ENCODE peak calls at places on chromosome 15, in five cellular contexts. One of them, this sample, is unnamed.

GRCh38 chr15:48565560-48566482 is 79.7 kb downstream of the FBN1 start:
- DNase-seq in SK-N-SH: no peak
- DNase-seq in mesendoderm: no peak
- DNase-seq in CD4-positive, CD25-positive, alpha-beta regulatory T cell: no peak
- DNase-seq in CD8-positive, alpha-beta memory T cell: no peak
- DNase-seq in this sample: no peak

GRCh38 chr15:45199136-45199810 is 11.5 kb upstream of the SHF start:
- DNase-seq in SK-N-SH: no peak
- DNase-seq in mesendoderm: peak; percentile 52
- DNase-seq in CD4-positive, CD25-positive, alpha-beta regulatory T cell: peak; percentile 68
- DNase-seq in CD8-positive, alpha-beta memory T cell: no peak
- DNase-seq in this sample: peak; percentile 68

GRCh38 chr15:92925409-92925808 is 25.3 kb downstream of the CHD2 start:
- DNase-seq in SK-N-SH: no peak
- DNase-seq in mesendoderm: no peak
- DNase-seq in CD4-positive, CD25-positive, alpha-beta regulatory T cell: no peak
- DNase-seq in CD8-positive, alpha-beta memory T cell: no peak
- DNase-seq in this sample: no peak

GRCh38 chr15:63052128-63052826 is 9.7 kb downstream of the TPM1 start:
- DNase-seq in SK-N-SH: no peak
- DNase-seq in mesendoderm: peak; percentile 36
- DNase-seq in CD4-positive, CD25-positive, alpha-beta regulatory T cell: no peak
- DNase-seq in CD8-positive, alpha-beta memory T cell: no peak
- DNase-seq in this sample: no peak

GRCh38 chr15:49620174-49620573 is 444 bp downstream of the FAM227B start:
- DNase-seq in SK-N-SH: no peak
- DNase-seq in mesendoderm: no peak
- DNase-seq in CD4-positive, CD25-positive, alpha-beta regulatory T cell: no peak
- DNase-seq in CD8-positive, alpha-beta memory T cell: no peak
- DNase-seq in this sample: peak; percentile 18

GRCh38 chr15:31262901-31263671 is 63.5 kb upstream of the KLF13 start:
- DNase-seq in SK-N-SH: no peak
- DNase-seq in mesendoderm: no peak
- DNase-seq in CD4-positive, CD25-positive, alpha-beta regulatory T cell: peak; percentile 51
- DNase-seq in CD8-positive, alpha-beta memory T cell: no peak
- DNase-seq in this sample: peak; percentile 40

GRCh38 chr15:76078285-76078863 is 18.6 kb downstream of the TMEM266 start:
- DNase-seq in SK-N-SH: no peak
- DNase-seq in mesendoderm: no peak
- DNase-seq in CD4-positive, CD25-positive, alpha-beta regulatory T cell: no peak
- DNase-seq in CD8-positive, alpha-beta memory T cell: no peak
- DNase-seq in this sample: no peak

GRCh38 chr15:58864602-58865419 is 68.7 kb downstream of the SLTM start:
- DNase-seq in SK-N-SH: peak; percentile 27
- DNase-seq in mesendoderm: peak; percentile 65
- DNase-seq in CD4-positive, CD25-positive, alpha-beta regulatory T cell: peak; percentile 23
- DNase-seq in CD8-positive, alpha-beta memory T cell: no peak
- DNase-seq in this sample: peak; percentile 42

GRCh38 chr15:39589815-39590644 is 9.2 kb downstream of the THBS1 start:
- DNase-seq in SK-N-SH: no peak
- DNase-seq in mesendoderm: no peak
- DNase-seq in CD4-positive, CD25-positive, alpha-beta regulatory T cell: no peak
- DNase-seq in CD8-positive, alpha-beta memory T cell: no peak
- DNase-seq in this sample: no peak

GRCh38 chr15:86375733-86376132 is 296.1 kb downstream of the AGBL1 start:
- DNase-seq in SK-N-SH: no peak
- DNase-seq in mesendoderm: no peak
- DNase-seq in CD4-positive, CD25-positive, alpha-beta regulatory T cell: no peak
- DNase-seq in CD8-positive, alpha-beta memory T cell: no peak
- DNase-seq in this sample: no peak

GRCh38 chr15:59174846-59175831 is 31.5 kb upstream of the LDHAL6B start:
- DNase-seq in SK-N-SH: peak; percentile 64
- DNase-seq in mesendoderm: peak; percentile 73
- DNase-seq in CD4-positive, CD25-positive, alpha-beta regulatory T cell: peak; percentile 77
- DNase-seq in CD8-positive, alpha-beta memory T cell: no peak
- DNase-seq in this sample: peak; percentile 69

GRCh38 chr15:38102972-38103371 is 149.7 kb upstream of the SPRED1 start:
- DNase-seq in SK-N-SH: no peak
- DNase-seq in mesendoderm: no peak
- DNase-seq in CD4-positive, CD25-positive, alpha-beta regulatory T cell: no peak
- DNase-seq in CD8-positive, alpha-beta memory T cell: no peak
- DNase-seq in this sample: no peak

GRCh38 chr15:93033434-93034045 is 55.5 kb downstream of the RGMA start:
- DNase-seq in SK-N-SH: peak; percentile 19
- DNase-seq in mesendoderm: no peak
- DNase-seq in CD4-positive, CD25-positive, alpha-beta regulatory T cell: no peak
- DNase-seq in CD8-positive, alpha-beta memory T cell: no peak
- DNase-seq in this sample: no peak

GRCh38 chr15:77370580-77370979 is 49.3 kb downstream of the PEAK1 start:
- DNase-seq in SK-N-SH: no peak
- DNase-seq in mesendoderm: no peak
- DNase-seq in CD4-positive, CD25-positive, alpha-beta regulatory T cell: no peak
- DNase-seq in CD8-positive, alpha-beta memory T cell: no peak
- DNase-seq in this sample: no peak

GRCh38 chr15:69400850-69401249 is 13.3 kb upstream of the KIF23 start:
- DNase-seq in SK-N-SH: no peak
- DNase-seq in mesendoderm: peak; percentile 73
- DNase-seq in CD4-positive, CD25-positive, alpha-beta regulatory T cell: no peak
- DNase-seq in CD8-positive, alpha-beta memory T cell: no peak
- DNase-seq in this sample: no peak

GRCh38 chr15:84749111-84749991 is 959 bp downstream of the ZNF592 start:
- DNase-seq in SK-N-SH: peak; percentile 78
- DNase-seq in mesendoderm: peak; percentile 49
- DNase-seq in CD4-positive, CD25-positive, alpha-beta regulatory T cell: peak; percentile 82
- DNase-seq in CD8-positive, alpha-beta memory T cell: peak; percentile 29
- DNase-seq in this sample: peak; percentile 47

GRCh38 chr15:98868564-98868963 is 139.0 kb downstream of the PGPEP1L start:
- DNase-seq in SK-N-SH: no peak
- DNase-seq in mesendoderm: peak; percentile 46
- DNase-seq in CD4-positive, CD25-positive, alpha-beta regulatory T cell: no peak
- DNase-seq in CD8-positive, alpha-beta memory T cell: no peak
- DNase-seq in this sample: no peak

GRCh38 chr15:91853501-91853967 is at the start of gene SLCO3A1:
- DNase-seq in SK-N-SH: peak; percentile 91
- DNase-seq in mesendoderm: peak; percentile 63
- DNase-seq in CD4-positive, CD25-positive, alpha-beta regulatory T cell: peak; percentile 75
- DNase-seq in CD8-positive, alpha-beta memory T cell: peak; percentile 67
- DNase-seq in this sample: peak; percentile 75

GRCh38 chr15:74245342-74245931 is 9.3 kb downstream of the CCDC33 start:
- DNase-seq in SK-N-SH: peak; percentile 94
- DNase-seq in mesendoderm: peak; percentile 86
- DNase-seq in CD4-positive, CD25-positive, alpha-beta regulatory T cell: peak; percentile 31
- DNase-seq in CD8-positive, alpha-beta memory T cell: no peak
- DNase-seq in this sample: no peak

GRCh38 chr15:33278816-33279612 is 31.8 kb upstream of the RYR3 start:
- DNase-seq in SK-N-SH: no peak
- DNase-seq in mesendoderm: peak; percentile 94
- DNase-seq in CD4-positive, CD25-positive, alpha-beta regulatory T cell: no peak
- DNase-seq in CD8-positive, alpha-beta memory T cell: no peak
- DNase-seq in this sample: no peak

GRCh38 chr15:98856540-98856907 is 151.1 kb downstream of the PGPEP1L start:
- DNase-seq in SK-N-SH: no peak
- DNase-seq in mesendoderm: no peak
- DNase-seq in CD4-positive, CD25-positive, alpha-beta regulatory T cell: no peak
- DNase-seq in CD8-positive, alpha-beta memory T cell: no peak
- DNase-seq in this sample: no peak

GRCh38 chr15:66595937-66596545 is 30.2 kb upstream of the LCTL start:
- DNase-seq in SK-N-SH: no peak
- DNase-seq in mesendoderm: no peak
- DNase-seq in CD4-positive, CD25-positive, alpha-beta regulatory T cell: no peak
- DNase-seq in CD8-positive, alpha-beta memory T cell: no peak
- DNase-seq in this sample: no peak

GRCh38 chr15:72852268-72852667 is 68.7 kb upstream of the ADPGK start:
- DNase-seq in SK-N-SH: no peak
- DNase-seq in mesendoderm: no peak
- DNase-seq in CD4-positive, CD25-positive, alpha-beta regulatory T cell: no peak
- DNase-seq in CD8-positive, alpha-beta memory T cell: no peak
- DNase-seq in this sample: no peak

GRCh38 chr15:99564221-99565030 is 1.4 kb upstream of the MEF2A start:
- DNase-seq in SK-N-SH: no peak
- DNase-seq in mesendoderm: peak; percentile 53
- DNase-seq in CD4-positive, CD25-positive, alpha-beta regulatory T cell: no peak
- DNase-seq in CD8-positive, alpha-beta memory T cell: no peak
- DNase-seq in this sample: peak; percentile 32

GRCh38 chr15:61655881-61656280 is 404.4 kb downstream of the VPS13C start:
- DNase-seq in SK-N-SH: no peak
- DNase-seq in mesendoderm: no peak
- DNase-seq in CD4-positive, CD25-positive, alpha-beta regulatory T cell: no peak
- DNase-seq in CD8-positive, alpha-beta memory T cell: no peak
- DNase-seq in this sample: no peak

GRCh38 chr15:61654918-61655317 is 405.3 kb downstream of the VPS13C start:
- DNase-seq in SK-N-SH: no peak
- DNase-seq in mesendoderm: peak; percentile 32
- DNase-seq in CD4-positive, CD25-positive, alpha-beta regulatory T cell: no peak
- DNase-seq in CD8-positive, alpha-beta memory T cell: no peak
- DNase-seq in this sample: no peak

GRCh38 chr15:61656391-61656790 is 403.9 kb downstream of the VPS13C start:
- DNase-seq in SK-N-SH: no peak
- DNase-seq in mesendoderm: no peak
- DNase-seq in CD4-positive, CD25-positive, alpha-beta regulatory T cell: no peak
- DNase-seq in CD8-positive, alpha-beta memory T cell: no peak
- DNase-seq in this sample: no peak

GRCh38 chr15:61659571-61660190 is 400.6 kb downstream of the VPS13C start:
- DNase-seq in SK-N-SH: no peak
- DNase-seq in mesendoderm: no peak
- DNase-seq in CD4-positive, CD25-positive, alpha-beta regulatory T cell: no peak
- DNase-seq in CD8-positive, alpha-beta memory T cell: no peak
- DNase-seq in this sample: no peak

DNA sequence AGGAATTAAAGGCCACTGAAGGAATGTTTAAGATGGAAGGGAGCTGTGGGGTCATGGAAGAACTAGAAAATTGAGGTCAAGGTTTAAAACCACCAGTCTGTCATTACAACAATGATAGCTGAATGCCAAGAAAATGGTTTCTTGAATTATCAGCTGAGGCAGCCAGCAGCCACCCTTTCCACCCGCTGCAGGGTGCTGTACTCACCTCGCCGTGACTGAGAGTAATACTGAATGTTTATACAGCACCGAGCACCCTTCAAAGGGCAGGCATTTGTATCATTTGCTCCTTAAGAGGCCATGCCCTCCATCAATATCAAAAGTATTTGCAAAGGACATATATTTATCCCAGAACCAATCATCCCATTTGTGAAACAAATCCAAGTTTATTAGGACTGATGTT is 402.8 kb downstream of the VPS13C start:
- DNase-seq in SK-N-SH: no peak
- DNase-seq in mesendoderm: no peak
- DNase-seq in CD4-positive, CD25-positive, alpha-beta regulatory T cell: no peak
- DNase-seq in CD8-positive, alpha-beta memory T cell: no peak
- DNase-seq in this sample: no peak
- H3K27ac ChIP-seq in SK-N-SH: no peak overlapping the region
- H3K27ac ChIP-seq in mesendoderm: no peak overlapping the region
- H3K27ac ChIP-seq in CD4-positive, CD25-positive, alpha-beta regulatory T cell: no peak overlapping the region
- H3K27ac ChIP-seq in CD8-positive, alpha-beta memory T cell: no peak overlapping the region
- H3K27ac ChIP-seq in this sample: no peak overlapping the region

GRCh38 chr15:83285284-83285978 is 967 bp upstream of the BNC1 start:
- DNase-seq in SK-N-SH: no peak
- DNase-seq in mesendoderm: peak; percentile 21
- DNase-seq in CD4-positive, CD25-positive, alpha-beta regulatory T cell: no peak
- DNase-seq in CD8-positive, alpha-beta memory T cell: no peak
- DNase-seq in this sample: no peak

GRCh38 chr15:83283813-83284562 is 476 bp downstream of the BNC1 start:
- DNase-seq in SK-N-SH: peak; percentile 52
- DNase-seq in mesendoderm: peak; percentile 13
- DNase-seq in CD4-positive, CD25-positive, alpha-beta regulatory T cell: no peak
- DNase-seq in CD8-positive, alpha-beta memory T cell: no peak
- DNase-seq in this sample: no peak

GRCh38 chr15:83285979-83286553 is 1.6 kb upstream of the BNC1 start:
- DNase-seq in SK-N-SH: no peak
- DNase-seq in mesendoderm: peak; percentile 95
- DNase-seq in CD4-positive, CD25-positive, alpha-beta regulatory T cell: no peak
- DNase-seq in CD8-positive, alpha-beta memory T cell: no peak
- DNase-seq in this sample: no peak

GRCh38 chr15:83282859-83283812 is 1.3 kb downstream of the BNC1 start:
- DNase-seq in SK-N-SH: peak; percentile 59
- DNase-seq in mesendoderm: peak; percentile 66
- DNase-seq in CD4-positive, CD25-positive, alpha-beta regulatory T cell: no peak
- DNase-seq in CD8-positive, alpha-beta memory T cell: no peak
- DNase-seq in this sample: no peak

GRCh38 chr15:83284563-83285283 is at the start of gene BNC1:
- DNase-seq in SK-N-SH: no peak
- DNase-seq in mesendoderm: peak; percentile 52
- DNase-seq in CD4-positive, CD25-positive, alpha-beta regulatory T cell: no peak
- DNase-seq in CD8-positive, alpha-beta memory T cell: no peak
- DNase-seq in this sample: no peak
- H3K4me1 ChIP-seq in SK-N-SH: peaks cover 7% of the 10 kb centered on the region
- H3K4me1 ChIP-seq in mesendoderm: no peaks in the 10 kb centered on the region
- H3K4me1 ChIP-seq in CD4-positive, CD25-positive, alpha-beta regulatory T cell: no peaks in the 10 kb centered on the region
- H3K4me1 ChIP-seq in CD8-positive, alpha-beta memory T cell: no peaks in the 10 kb centered on the region
- H3K4me1 ChIP-seq in this sample: no peaks in the 10 kb centered on the region

GRCh38 chr15:67849538-67849937 is 9.7 kb upstream of the RNU6-1 start:
- DNase-seq in SK-N-SH: no peak
- DNase-seq in mesendoderm: no peak
- DNase-seq in CD4-positive, CD25-positive, alpha-beta regulatory T cell: no peak
- DNase-seq in CD8-positive, alpha-beta memory T cell: no peak
- DNase-seq in this sample: no peak

GRCh38 chr15:67852433-67852832 is 12.6 kb upstream of the RNU6-1 start:
- DNase-seq in SK-N-SH: no peak
- DNase-seq in mesendoderm: no peak
- DNase-seq in CD4-positive, CD25-positive, alpha-beta regulatory T cell: no peak
- DNase-seq in CD8-positive, alpha-beta memory T cell: no peak
- DNase-seq in this sample: no peak

GRCh38 chr15:67850336-67850735 is 10.5 kb upstream of the RNU6-1 start:
- DNase-seq in SK-N-SH: no peak
- DNase-seq in mesendoderm: no peak
- DNase-seq in CD4-positive, CD25-positive, alpha-beta regulatory T cell: no peak
- DNase-seq in CD8-positive, alpha-beta memory T cell: no peak
- DNase-seq in this sample: no peak

GRCh38 chr15:67853454-67853853 is 13.6 kb upstream of the RNU6-1 start:
- DNase-seq in SK-N-SH: no peak
- DNase-seq in mesendoderm: no peak
- DNase-seq in CD4-positive, CD25-positive, alpha-beta regulatory T cell: no peak
- DNase-seq in CD8-positive, alpha-beta memory T cell: no peak
- DNase-seq in this sample: no peak

DNA sequence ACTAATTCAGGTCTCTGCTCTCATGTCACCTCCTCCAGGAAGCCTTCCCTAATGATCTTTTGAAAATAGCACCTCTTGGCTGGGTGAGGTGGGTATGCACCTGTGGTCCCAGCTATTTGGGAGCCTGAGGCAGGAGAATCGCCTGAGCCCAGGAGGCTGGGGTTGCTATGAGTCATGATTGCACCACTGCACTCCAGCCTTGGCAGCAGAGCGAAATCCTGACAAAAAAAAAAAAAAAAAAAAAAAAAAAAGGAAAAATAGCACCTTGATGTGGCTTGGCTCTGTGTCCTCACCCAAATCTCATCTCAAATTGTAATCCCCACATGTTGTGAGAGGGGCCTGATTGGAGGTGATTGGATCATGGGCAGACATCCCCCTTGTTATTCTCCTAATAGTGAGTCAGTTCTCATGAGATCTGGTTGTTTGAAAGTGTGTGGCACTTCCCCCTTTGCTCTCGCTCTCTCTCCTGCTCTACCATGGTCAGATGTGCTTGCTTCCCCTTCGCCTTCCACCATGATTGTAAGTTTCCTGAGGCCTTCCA is 11.2 kb upstream of the RNU6-1 start:
- DNase-seq in SK-N-SH: no peak
- DNase-seq in mesendoderm: no peak
- DNase-seq in CD4-positive, CD25-positive, alpha-beta regulatory T cell: no peak
- DNase-seq in CD8-positive, alpha-beta memory T cell: no peak
- DNase-seq in this sample: no peak
- H3K27ac ChIP-seq in SK-N-SH: no peak overlapping the region
- H3K27ac ChIP-seq in mesendoderm: no peak overlapping the region
- H3K27ac ChIP-seq in CD4-positive, CD25-positive, alpha-beta regulatory T cell: no peak overlapping the region
- H3K27ac ChIP-seq in CD8-positive, alpha-beta memory T cell: no peak overlapping the region
- H3K27ac ChIP-seq in this sample: no peak overlapping the region

GRCh38 chr15:100847194-100847593 is 32.4 kb upstream of the ALDH1A3 start:
- DNase-seq in SK-N-SH: no peak
- DNase-seq in mesendoderm: no peak
- DNase-seq in CD4-positive, CD25-positive, alpha-beta regulatory T cell: no peak
- DNase-seq in CD8-positive, alpha-beta memory T cell: no peak
- DNase-seq in this sample: no peak
- H3K4me1 ChIP-seq in SK-N-SH: no peaks in the 10 kb centered on the region
- H3K4me1 ChIP-seq in mesendoderm: no peaks in the 10 kb centered on the region
- H3K4me1 ChIP-seq in CD4-positive, CD25-positive, alpha-beta regulatory T cell: peaks cover 8% of the 10 kb centered on the region
- H3K4me1 ChIP-seq in CD8-positive, alpha-beta memory T cell: no peaks in the 10 kb centered on the region
- H3K4me1 ChIP-seq in this sample: no peaks in the 10 kb centered on the region

This sample was measured in colonic mucosa.